ENCODE peak calls at places on chromosome 10, in seven cellular contexts. B is sigmoid colon, I is mesothelial cell of epicardium, R is bronchial epithelial cell, V is lower lobe of right lung, M is AG10803, Z is AG04450. E is an unnamed sample.

GRCh38 chr10:3803295-3803883 is 18.4 kb upstream of the KLF6 start:
- DNase-seq in B (no peak), I (no peak), R (peak; percentile 82), V (no peak), M (peak; percentile 64), Z (no peak), E (peak; percentile 74)

GRCh38 chr10:87915989-87916388 is 52.6 kb downstream of the PTEN start:
- DNase-seq in B (no peak), I (no peak), R (peak; percentile 38), V (no peak), M (no peak), Z (no peak), E (no peak)

GRCh38 chr10:102744374-102745051 is 765 bp downstream of the WBP1L start:
- DNase-seq in B (peak; percentile 80), I (no peak), R (no peak), V (no peak), M (peak; percentile 50), Z (no peak), E (no peak)

GRCh38 chr10:67818323-67818722 is 19.7 kb downstream of the DNAJC12 start:
- DNase-seq in B (no peak), I (no peak), R (peak; percentile 97), V (no peak), M (no peak), Z (no peak), E (no peak)

GRCh38 chr10:89516149-89516832 is 19.1 kb downstream of the SLC16A12 start:
- DNase-seq in B (peak; percentile 80), I (peak; percentile 64), R (peak; percentile 89), V (no peak), M (peak; percentile 91), Z (peak; percentile 92), E (no peak)

GRCh38 chr10:43215758-43216455 is 51.0 kb downstream of the RASGEF1A start:
- DNase-seq in B (no peak), I (no peak), R (no peak), V (no peak), M (no peak), Z (no peak), E (no peak)

GRCh38 chr10:13018171-13018570 is 16.7 kb upstream of the CCDC3 start:
- DNase-seq in B (no peak), I (no peak), R (peak; percentile 41), V (no peak), M (no peak), Z (peak; percentile 24), E (no peak)

GRCh38 chr10:111784386-111784785 is 399.2 kb downstream of the GPAM start:
- DNase-seq in B (no peak), I (no peak), R (no peak), V (no peak), M (no peak), Z (no peak), E (no peak)

GRCh38 chr10:43230909-43231522 is 35.8 kb downstream of the RASGEF1A start:
- DNase-seq in B (peak; percentile 52), I (no peak), R (no peak), V (peak; percentile 30), M (no peak), Z (no peak), E (peak; percentile 37)

GRCh38 chr10:2867788-2868299 is 199.5 kb upstream of the PFKP start:
- DNase-seq in B (no peak), I (no peak), R (no peak), V (no peak), M (no peak), Z (no peak), E (no peak)

GRCh38 chr10:5631936-5632335 is 34.5 kb downstream of the ASB13 start:
- DNase-seq in B (peak; percentile 81), I (no peak), R (no peak), V (no peak), M (peak; percentile 33), Z (no peak), E (no peak)

GRCh38 chr10:53765311-53765710 is 992.7 kb upstream of the MBL2 start:
- DNase-seq in B (no peak), I (no peak), R (peak; percentile 20), V (no peak), M (no peak), Z (no peak), E (no peak)

GRCh38 chr10:116744849-116745248 is 2.5 kb upstream of the HSPA12A start:
- DNase-seq in B (no peak), I (no peak), R (no peak), V (no peak), M (no peak), Z (no peak), E (no peak)

GRCh38 chr10:113001599-113002448 is 51.8 kb downstream of the TCF7L2 start:
- DNase-seq in B (no peak), I (no peak), R (no peak), V (no peak), M (no peak), Z (no peak), E (no peak)

GRCh38 chr10:63515002-63515763 is 6.0 kb upstream of the REEP3 start:
- DNase-seq in B (no peak), I (no peak), R (peak; percentile 26), V (no peak), M (peak; percentile 71), Z (no peak), E (no peak)

GRCh38 chr10:48475943-48476278 is 129.0 kb downstream of the ARHGAP22 start:
- DNase-seq in B (peak; percentile 50), I (no peak), R (no peak), V (no peak), M (no peak), Z (no peak), E (no peak)

GRCh38 chr10:12656518-12657142 is 307.3 kb downstream of the CAMK1D start:
- DNase-seq in B (no peak), I (no peak), R (peak; percentile 80), V (no peak), M (peak; percentile 66), Z (peak; percentile 11), E (no peak)

GRCh38 chr10:35456175-35456574 is 119.9 kb downstream of the CCNY start:
- DNase-seq in B (no peak), I (no peak), R (no peak), V (no peak), M (no peak), Z (no peak), E (no peak)

GRCh38 chr10:113027574-113028392 is 77.7 kb downstream of the TCF7L2 start:
- DNase-seq in B (peak; percentile 33), I (no peak), R (peak; percentile 22), V (no peak), M (no peak), Z (no peak), E (no peak)

GRCh38 chr10:29791773-29792172 is 157.0 kb upstream of the SVIL start:
- DNase-seq in B (no peak), I (no peak), R (no peak), V (no peak), M (no peak), Z (no peak), E (no peak)

GRCh38 chr10:61888744-61889143 is 12.8 kb upstream of the ARID5B start:
- DNase-seq in B (no peak), I (no peak), R (peak; percentile 75), V (no peak), M (peak; percentile 44), Z (no peak), E (no peak)

GRCh38 chr10:7085913-7086589 is 324.8 kb downstream of the SFMBT2 start:
- DNase-seq in B (no peak), I (no peak), R (no peak), V (no peak), M (no peak), Z (no peak), E (no peak)

GRCh38 chr10:31769564-31769963 is 159.1 kb downstream of the ARHGAP12 start:
- DNase-seq in B (no peak), I (no peak), R (peak; percentile 69), V (no peak), M (peak; percentile 75), Z (no peak), E (no peak)

GRCh38 chr10:119441151-119441821 is 101.2 kb downstream of the RGS10 start:
- DNase-seq in B (peak; percentile 82), I (no peak), R (no peak), V (peak; percentile 43), M (peak; percentile 96), Z (peak; percentile 43), E (no peak)

GRCh38 chr10:122230222-122230621 is 40.9 kb upstream of the BTBD16 start:
- DNase-seq in B (no peak), I (no peak), R (no peak), V (no peak), M (no peak), Z (no peak), E (no peak)

GRCh38 chr10:24383681-24384106 is 174.8 kb downstream of the KIAA1217 start:
- DNase-seq in B (peak; percentile 94), I (peak; percentile 78), R (peak; percentile 95), V (peak; percentile 86), M (peak; percentile 91), Z (peak; percentile 95), E (no peak)
- TF ChIP-seq CTCF in B (no peak), I (peak; percentile 33), R (peak; percentile 67), V (peak; percentile 59), M (peak; percentile 56), Z (peak; percentile 57), E (no peak)

GRCh38 chr10:124259139-124259825 is 159.4 kb downstream of the OAT start:
- DNase-seq in B (peak; percentile 50), I (no peak), R (peak; percentile 16), V (peak; percentile 46), M (no peak), Z (no peak), E (peak; percentile 61)
- TF ChIP-seq CTCF in B (no peak), I (no peak), R (peak; percentile 38), V (no peak), M (no peak), Z (peak; percentile 28), E (peak; percentile 52)

GRCh38 chr10:98667081-98667480 is 220.3 kb upstream of the HPS1 start:
- DNase-seq in B (no peak), I (no peak), R (no peak), V (no peak), M (no peak), Z (no peak), E (no peak)

GRCh38 chr10:98659951-98660350 is 213.2 kb upstream of the HPS1 start:
- DNase-seq in B (no peak), I (no peak), R (no peak), V (no peak), M (no peak), Z (no peak), E (no peak)

GRCh38 chr10:98664329-98665042 is 217.8 kb upstream of the HPS1 start:
- DNase-seq in B (no peak), I (no peak), R (peak; percentile 17), V (no peak), M (peak; percentile 9), Z (no peak), E (no peak)
- TF ChIP-seq CTCF in B (no peak), I (peak; percentile 48), R (peak; percentile 42), V (peak; percentile 55), M (peak; percentile 59), Z (peak; percentile 57), E (peak; percentile 74)

GRCh38 chr10:44439845-44440244 is 54.9 kb upstream of the CXCL12 start:
- DNase-seq in B (no peak), I (no peak), R (no peak), V (no peak), M (no peak), Z (no peak), E (no peak)
- TF ChIP-seq CTCF in B (no peak), I (no peak), R (no peak), V (no peak), M (no peak), Z (no peak), E (no peak)

GRCh38 chr10:114297136-114297705 is 58.2 kb downstream of the VWA2 start:
- DNase-seq in B (peak; percentile 55), I (no peak), R (no peak), V (no peak), M (no peak), Z (no peak), E (no peak)
- TF ChIP-seq CTCF in B (no peak), I (no peak), R (no peak), V (no peak), M (no peak), Z (no peak), E (no peak)

GRCh38 chr10:126902157-126902556 is 3.1 kb upstream of the DOCK1 start:
- DNase-seq in B (no peak), I (no peak), R (peak; percentile 94), V (no peak), M (peak; percentile 91), Z (peak; percentile 26), E (no peak)
- TF ChIP-seq CTCF in B (no peak), I (no peak), R (peak; percentile 50), V (no peak), M (peak; percentile 56), Z (peak; percentile 19), E (no peak)